ENCODE peak calls at places on chromosomes 13 and 19, in six cellular contexts. L is neuronal stem cell, J is H9, Z is IMR-90, V is mesenchymal stem cell, A is H1. G is an unnamed sample.

GRCh38 chr19:50050406-50051223 is 24.8 kb downstream of the ZNF473 start:
- DNase-seq in L (peak), J (no peak), Z (peak), V (peak), A (no peak), G (peak)

GRCh38 chr13:49622174-49622946 is 5.9 kb upstream of the ARL11 start:
- DNase-seq in L (no peak), J (no peak), Z (no peak), V (no peak), A (no peak), G (no peak)

GRCh38 chr19:19443902-19444693 is 38.6 kb downstream of the GATAD2A start:
- DNase-seq in L (no peak), J (no peak), Z (no peak), V (no peak), A (no peak), G (no peak)

GRCh38 chr13:103694471-103694870 is 628.3 kb upstream of the SLC10A2 start:
- DNase-seq in L (no peak), J (no peak), Z (no peak), V (no peak), A (no peak), G (no peak)

GRCh38 chr19:9126900-9127405 is at the start of gene OR7G3:
- DNase-seq in L (no peak), J (no peak), Z (no peak), V (no peak), A (no peak), G (no peak)

GRCh38 chr13:78045916-78046315 is 127.3 kb upstream of the EDNRB start:
- DNase-seq in L (no peak), J (no peak), Z (no peak), V (no peak), A (no peak), G (no peak)

GRCh38 chr13:101474419-101474957 is 22.0 kb downstream of the ITGBL1 start:
- DNase-seq in L (peak), J (peak), Z (peak), V (peak), A (no peak), G (no peak)

GRCh38 chr19:17952041-17952976 is 14.6 kb upstream of the KCNN1 start:
- DNase-seq in L (no peak), J (peak), Z (no peak), V (no peak), A (no peak), G (no peak)

GRCh38 chr13:56189439-56189838 is 951.3 kb upstream of the PRR20A start:
- DNase-seq in L (no peak), J (no peak), Z (no peak), V (no peak), A (no peak), G (no peak)
- H4K91ac ChIP-seq in L (no peak), J (no peak), Z (no peak), V (no peak), A (no peak), G (no peak)

DNA sequence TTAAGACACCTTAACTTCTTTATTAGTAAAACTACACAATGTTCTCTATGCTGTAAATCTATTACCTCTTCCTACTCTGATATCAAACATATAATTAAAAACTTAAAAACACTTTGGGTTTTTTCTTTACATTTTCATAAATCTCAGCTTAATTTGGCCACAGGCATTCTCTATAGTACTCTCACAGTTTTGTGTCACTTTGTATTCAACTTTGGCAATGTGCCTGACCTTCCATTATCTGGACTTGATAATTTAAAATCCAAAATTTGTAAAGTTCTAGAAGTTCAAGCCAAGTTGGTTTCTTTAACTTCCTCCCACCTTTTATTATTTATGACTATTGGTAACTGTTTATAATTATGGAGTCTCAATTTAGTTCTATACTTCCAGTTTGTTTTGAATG is 46.4 kb downstream of the VWA8 start:
- DNase-seq in L (no peak), J (no peak), Z (no peak), V (no peak), A (no peak), G (no peak)
- H4K91ac ChIP-seq in L (no peak), J (no peak), Z (no peak), V (no peak), A (no peak), G (no peak)

GRCh38 chr13:69677343-69677742 is 430.3 kb upstream of the ATXN8OS start:
- DNase-seq in L (no peak), J (no peak), Z (no peak), V (no peak), A (no peak), G (no peak)
- H4K91ac ChIP-seq in L (no peak), J (no peak), Z (no peak), V (no peak), A (no peak), G (no peak)

GRCh38 chr13:24539500-24540165 is 27.1 kb upstream of the PARP4 start:
- DNase-seq in L (no peak), J (no peak), Z (no peak), V (no peak), A (no peak), G (no peak)
- H4K91ac ChIP-seq in L (no peak), J (no peak), Z (no peak), V (no peak), A (no peak), G (no peak)

GRCh38 chr13:106477303-106477702 is 58.2 kb downstream of the EFNB2 start:
- DNase-seq in L (no peak), J (no peak), Z (no peak), V (no peak), A (no peak), G (no peak)

GRCh38 chr13:106480511-106480910 is 55.0 kb downstream of the EFNB2 start:
- DNase-seq in L (no peak), J (no peak), Z (no peak), V (no peak), A (no peak), G (no peak)

GRCh38 chr13:106481919-106482318 is 53.5 kb downstream of the EFNB2 start:
- DNase-seq in L (no peak), J (no peak), Z (no peak), V (no peak), A (no peak), G (no peak)

GRCh38 chr13:106475852-106476251 is 59.6 kb downstream of the EFNB2 start:
- DNase-seq in L (no peak), J (no peak), Z (no peak), V (no peak), A (no peak), G (no peak)

DNA sequence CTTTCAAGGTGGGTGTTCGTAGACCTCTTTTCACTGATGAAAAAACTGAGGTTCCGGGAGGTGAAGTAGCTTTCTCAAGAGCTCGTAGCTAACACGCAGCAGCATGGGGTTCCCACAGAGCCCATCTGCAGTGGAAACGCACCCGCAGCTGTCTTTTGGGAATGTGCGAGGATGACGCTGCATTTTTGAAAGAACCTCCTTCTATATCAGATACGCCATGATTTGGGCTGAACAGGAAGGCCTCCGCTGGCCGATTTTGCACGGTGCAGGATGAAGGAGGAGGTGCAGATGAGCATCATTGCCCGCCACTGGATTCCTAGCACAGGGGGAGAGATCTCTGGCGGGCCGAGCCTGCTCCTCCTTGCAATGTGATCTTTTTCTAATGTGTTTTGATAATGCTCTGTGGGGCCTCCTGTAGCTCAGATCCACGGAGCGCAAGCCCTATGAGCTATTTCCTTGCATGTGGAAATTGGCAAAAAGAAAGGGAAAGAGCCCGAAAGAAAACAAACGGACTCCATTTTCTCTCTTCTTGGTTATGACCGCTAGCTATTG is 55.5 kb downstream of the EFNB2 start:
- DNase-seq in L (no peak), J (no peak), Z (no peak), V (no peak), A (no peak), G (no peak)
- H4K91ac ChIP-seq in L (no peak), J (no peak), Z (no peak), V (no peak), A (no peak), G (no peak)

GRCh38 chr13:99977334-99977911 is 4.2 kb upstream of the ZIC2 start:
- DNase-seq in L (no peak), J (no peak), Z (no peak), V (no peak), A (no peak), G (no peak)
- H4K91ac ChIP-seq in L (no peak), J (no peak), Z (no peak), V (no peak), A (peak), G (no peak)

GRCh38 chr19:1383311-1384084 is at the start of gene NDUFS7:
- DNase-seq in L (peak), J (peak), Z (peak), V (peak), A (peak), G (peak)
- H4K91ac ChIP-seq in L (no peak), J (no peak), Z (no peak), V (peak), A (no peak), G (peak)

DNA sequence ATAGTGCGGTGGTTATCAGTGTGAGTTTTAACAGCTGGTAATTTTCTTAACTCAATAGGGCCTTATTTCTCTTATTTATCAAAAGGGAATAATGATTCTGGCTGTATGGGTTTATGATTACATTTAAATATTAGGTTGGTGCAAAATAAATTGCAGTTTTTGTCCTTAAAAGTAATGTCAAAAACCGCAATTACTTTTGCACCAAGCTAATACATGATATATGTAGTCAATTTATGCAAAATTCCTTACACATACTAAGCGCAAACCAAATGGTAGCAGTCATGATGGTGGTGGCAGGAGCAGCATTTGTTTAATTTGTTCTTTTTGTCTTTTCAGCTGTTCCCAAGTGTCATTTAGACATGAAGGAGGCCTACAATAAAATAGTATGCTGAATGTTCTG is 1777.1 kb downstream of the OLFM4 start:
- DNase-seq in L (no peak), J (no peak), Z (no peak), V (no peak), A (no peak), G (no peak)
- H4K91ac ChIP-seq in L (no peak), J (no peak), Z (no peak), V (no peak), A (no peak), G (no peak)

G was measured in trophoblast cell.